ENCODE peak calls at places on chromosomes 13 and 19, in nine cellular contexts. H, Z, B, I, Q, R, K, A and D are unnamed samples. For H3K4me1, the result is how much of the 10 kb centered on the place peaks cover.

GRCh38 chr13:110113284-110113764 is 193.6 kb downstream of the COL4A1 start:
- DNase-seq in R (no peak), H (no peak), K (no peak), B (peak), Q (no peak), I (no peak), Z (no peak), A (no peak), D (no peak)

GRCh38 chr19:58196911-58197616 is 14.2 kb downstream of the ZNF274 start:
- DNase-seq in K (no peak), H (no peak), B (peak), Z (no peak), A (no peak), Q (no peak), R (no peak), I (peak), D (no peak)

GRCh38 chr19:55579766-55580621 is 654 bp downstream of the ZNF579 start:
- DNase-seq in I (peak), R (peak), H (peak), Q (no peak), A (no peak), B (peak), K (no peak), Z (peak), D (no peak)

GRCh38 chr13:52809310-52809769 is 39.1 kb downstream of the PCDH8 start:
- DNase-seq in H (no peak), Q (no peak), R (peak), I (peak), Z (peak), K (peak), A (no peak), B (peak), D (peak)

GRCh38 chr13:23289917-23290357 is 109.2 kb downstream of the SGCG start:
- DNase-seq in A (no peak), Z (peak), H (no peak), B (peak), K (no peak), I (no peak), Q (no peak), R (no peak), D (no peak)

GRCh38 chr19:52778811-52779210 is 7.8 kb downstream of the ZNF600 start:
- DNase-seq in R (no peak), Z (no peak), Q (no peak), H (no peak), B (no peak), I (no peak), K (no peak), A (no peak), D (no peak)

GRCh38 chr13:81487151-81487550 is 1146.2 kb upstream of the SPRY2 start:
- DNase-seq in R (no peak), B (peak), A (no peak), Q (no peak), K (peak), Z (no peak), I (peak), H (no peak), D (no peak)

GRCh38 chr13:43159007-43159406 is 135.6 kb downstream of the DNAJC15 start:
- DNase-seq in I (peak), K (no peak), R (peak), B (no peak), Q (no peak), A (no peak), H (no peak), Z (no peak), D (no peak)

GRCh38 chr19:30873691-30874090 is 475.5 kb downstream of the TSHZ3 start:
- DNase-seq in R (no peak), Q (no peak), H (no peak), Z (no peak), K (no peak), A (no peak), B (no peak), I (no peak), D (no peak)

GRCh38 chr19:14059093-14059480 is 2.8 kb downstream of the PALM3 start:
- DNase-seq in I (no peak), K (no peak), Q (no peak), B (no peak), R (no peak), A (no peak), Z (no peak), H (no peak), D (no peak)

GRCh38 chr19:35171730-35172129 is 17.2 kb downstream of the FXYD5 start:
- DNase-seq in Q (no peak), R (no peak), H (no peak), Z (no peak), B (no peak), A (no peak), I (no peak), K (no peak), D (no peak)

GRCh38 chr19:35168261-35168660 is 13.7 kb downstream of the FXYD5 start:
- DNase-seq in Z (no peak), Q (no peak), A (no peak), H (no peak), R (no peak), B (peak), I (no peak), K (no peak), D (no peak)

GRCh38 chr19:35167251-35168119 is 12.9 kb downstream of the FXYD5 start:
- DNase-seq in H (no peak), R (no peak), Q (no peak), I (no peak), Z (no peak), A (no peak), K (no peak), B (no peak), D (no peak)

GRCh38 chr19:35169226-35169995 is 14.9 kb downstream of the FXYD5 start:
- DNase-seq in H (no peak), Q (no peak), K (no peak), R (no peak), A (no peak), Z (no peak), I (no peak), B (peak), D (no peak)

DNA sequence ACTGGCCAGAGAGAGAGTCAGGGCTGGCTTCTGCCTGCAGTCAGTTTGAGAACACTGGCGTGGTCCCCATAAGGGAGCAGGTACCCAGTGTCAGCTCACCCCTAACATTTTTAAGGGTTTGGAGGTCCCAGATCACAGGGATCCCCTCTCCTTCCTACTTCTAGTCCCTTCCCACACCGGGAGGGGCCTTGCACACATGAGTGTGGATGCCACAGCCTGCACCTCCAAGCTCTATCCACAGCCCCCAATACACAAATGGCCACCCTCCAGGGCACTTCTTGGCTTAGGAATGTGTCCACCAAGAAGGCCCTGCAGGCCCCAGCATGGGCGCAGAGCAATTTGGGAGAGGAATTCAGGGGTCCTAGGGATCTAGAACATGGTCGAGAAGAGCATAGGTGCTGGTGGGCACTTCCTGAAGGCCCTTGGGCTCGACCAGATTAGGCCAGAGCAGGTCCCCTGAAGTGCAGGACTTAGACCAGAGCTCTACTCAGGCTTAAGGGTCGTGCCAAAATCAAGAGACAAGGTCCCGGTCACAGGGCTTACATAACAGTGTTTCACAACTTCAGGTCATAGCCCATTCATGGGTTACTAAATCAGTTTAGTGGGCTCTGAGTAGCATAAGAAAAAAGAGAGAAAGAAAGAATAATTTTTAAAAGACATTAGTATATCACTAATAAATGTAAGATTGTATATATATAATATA is 16.0 kb downstream of the FXYD5 start:
- DNase-seq in I (no peak), R (no peak), H (no peak), Z (no peak), A (no peak), B (no peak), Q (no peak), K (no peak), D (no peak)
- H3K4me1 ChIP-seq in I (under half), R (under half), H (under half), Z (under half), A (under half), B (under half), Q (under half), K (under half), D (under half)

DNA sequence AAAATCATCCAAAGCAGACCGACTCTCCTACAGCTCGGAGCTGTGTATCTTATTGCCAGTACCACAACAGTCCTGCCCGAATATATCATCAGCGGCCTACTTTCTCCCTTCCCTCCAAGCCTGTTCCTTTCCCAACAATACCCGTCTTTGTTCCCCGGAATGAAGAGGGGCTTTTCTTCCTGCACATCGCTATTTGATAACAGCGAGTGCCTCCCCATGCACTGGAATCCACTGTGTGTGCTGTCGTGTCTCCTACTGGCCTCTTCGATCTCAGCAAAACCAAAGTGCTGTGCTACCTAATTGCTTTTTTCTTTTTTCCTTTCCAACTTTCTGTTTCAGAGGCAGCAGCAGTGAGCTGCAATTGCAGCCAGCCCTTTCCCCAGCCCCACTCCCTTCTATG is 43.5 kb downstream of the EFNB2 start:
- DNase-seq in H (no peak), B (no peak), Q (no peak), R (no peak), Z (no peak), K (no peak), I (no peak), A (no peak), D (no peak)
- H3K4me1 ChIP-seq in H (under half), B (under half), Q (under half), R (under half), Z (under half), K (under half), I (under half), A (under half), D (under half)

DNA sequence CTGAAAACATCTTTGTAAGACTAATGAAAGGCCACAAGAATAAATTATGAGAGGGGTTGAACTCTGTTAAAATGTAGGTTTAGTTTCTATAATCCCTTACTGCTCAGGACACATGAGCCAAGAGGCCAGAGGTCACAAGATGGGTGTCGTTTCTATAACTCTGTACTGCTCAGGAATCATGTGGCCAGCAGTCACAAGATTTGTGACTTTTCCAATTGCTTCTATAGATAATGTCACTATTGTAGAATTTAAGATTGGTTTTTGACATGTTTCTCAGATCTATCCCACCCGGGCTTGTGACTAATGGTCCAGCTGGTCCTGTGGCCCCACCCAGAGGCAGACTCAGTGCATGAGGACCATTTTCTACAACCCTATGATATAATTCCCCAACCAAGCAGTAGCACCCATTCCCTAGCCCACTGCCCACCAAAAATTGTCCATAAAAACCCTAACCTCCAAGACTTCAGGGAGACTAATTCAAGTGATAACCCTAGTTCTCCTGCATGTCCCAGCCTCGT is 662.0 kb upstream of the KLF12 start:
- DNase-seq in K (no peak), Z (no peak), H (no peak), R (no peak), A (no peak), B (no peak), I (no peak), Q (no peak), D (no peak)
- H3K4me1 ChIP-seq in K (under half), Z (under half), H (under half), R (under half), A (under half), B (under half), I (under half), Q (under half), D (under half)

GRCh38 chr13:73973156-73973555 is 161.0 kb downstream of the KLF12 start:
- DNase-seq in R (no peak), H (no peak), A (no peak), Q (no peak), K (no peak), I (no peak), B (no peak), Z (no peak), D (no peak)
- H3K4me1 ChIP-seq in R (under half), H (under half), A (under half), Q (under half), K (under half), I (under half), B (under half), Z (under half), D (under half)

GRCh38 chr13:101640797-101641400 is 188.4 kb downstream of the ITGBL1 start:
- DNase-seq in A (no peak), Z (no peak), R (no peak), I (no peak), H (no peak), Q (no peak), K (no peak), B (peak), D (no peak)

GRCh38 chr13:101634142-101634541 is 181.7 kb downstream of the ITGBL1 start:
- DNase-seq in I (no peak), R (no peak), Q (no peak), H (no peak), K (no peak), B (no peak), Z (no peak), A (no peak), D (no peak)

GRCh38 chr13:101639711-101640110 is 187.2 kb downstream of the ITGBL1 start:
- DNase-seq in Z (no peak), H (no peak), K (no peak), A (no peak), B (no peak), I (no peak), R (no peak), Q (no peak), D (no peak)
- H3K4me1 ChIP-seq in Z (under half), H (under half), K (under half), A (under half), B (under half), I (under half), R (under half), Q (under half), D (under half)

GRCh38 chr19:49894879-49895565 is 1.7 kb downstream of the IL4I1 start:
- DNase-seq in Z (no peak), K (no peak), R (no peak), Q (no peak), A (no peak), H (no peak), B (no peak), I (no peak), D (no peak)
- H3K4me1 ChIP-seq in Z (under half), K (under half), R (under half), Q (under half), A (under half), H (under half), B (under half), I (under half), D (under half)